ENCODE peak calls at places on chromosome 20, in ten cellular contexts. U is left lung; H is effector memory CD4-positive, alpha-beta T cell; P is mesendoderm; Y is Karpas-422; V is CD8-positive, alpha-beta memory T cell; A is cardiac muscle cell; R is ascending aorta; O is right atrium auricular region; G is right lobe of liver. E is an unnamed sample.

GRCh38 chr20:34042286-34042685 is 48.6 kb downstream of the RALY start:
- DNase-seq in Y (no peak), A (peak), V (no peak), H (no peak), U (no peak), P (no peak), R (no peak), G (no peak), O (no peak), E (no peak)

GRCh38 chr20:62445553-62446340 is 18.4 kb upstream of the RBBP8NL start:
- DNase-seq in P (no peak), R (no peak), V (no peak), O (no peak), Y (no peak), G (no peak), A (no peak), H (no peak), U (no peak), E (no peak)

GRCh38 chr20:34493646-34494045 is 22.6 kb upstream of the DYNLRB1 start:
- DNase-seq in O (no peak), V (no peak), U (no peak), A (no peak), Y (no peak), P (no peak), H (no peak), G (no peak), R (no peak), E (no peak)

GRCh38 chr20:21101453-21102251 is 4.5 kb downstream of the LINC00237 start:
- DNase-seq in V (no peak), R (no peak), P (peak), G (peak), Y (no peak), H (no peak), A (no peak), O (no peak), U (peak), E (no peak)

GRCh38 chr20:21607971-21608735 is 94.3 kb upstream of the NKX2-2 start:
- DNase-seq in V (no peak), Y (no peak), G (no peak), R (no peak), H (no peak), O (no peak), P (no peak), U (peak), A (no peak), E (peak)

GRCh38 chr20:62511915-62512610 is 36.3 kb upstream of the GATA5 start:
- DNase-seq in O (no peak), V (no peak), H (no peak), P (no peak), A (peak), U (no peak), Y (no peak), R (no peak), G (no peak), E (no peak)

GRCh38 chr20:33240923-33241322 is 5.1 kb downstream of the BPIFA1 start:
- DNase-seq in P (no peak), U (no peak), R (no peak), Y (no peak), O (no peak), A (no peak), G (no peak), V (no peak), H (no peak), E (no peak)

GRCh38 chr20:43749734-43750294 is 23.0 kb upstream of the GTSF1L start:
- DNase-seq in O (peak), R (no peak), A (peak), V (peak), Y (peak), G (peak), H (peak), U (peak), P (peak), E (peak)

GRCh38 chr20:53216478-53216855 is 244.3 kb downstream of the TSHZ2 start:
- DNase-seq in G (no peak), P (no peak), O (no peak), A (no peak), R (no peak), V (no peak), U (no peak), H (no peak), Y (no peak), E (no peak)

GRCh38 chr20:64065973-64066341 is 3.0 kb downstream of the TCEA2 start:
- DNase-seq in A (no peak), G (peak), U (no peak), R (no peak), Y (peak), O (no peak), P (peak), V (peak), H (peak), E (no peak)

GRCh38 chr20:33408716-33409654 is 7.7 kb upstream of the CDK5RAP1 start:
- DNase-seq in P (no peak), O (no peak), R (no peak), V (no peak), U (no peak), G (no peak), A (no peak), Y (peak), H (no peak), E (no peak)

GRCh38 chr20:38131588-38132121 is 33.4 kb downstream of the TGM2 start:
- DNase-seq in U (no peak), H (no peak), A (no peak), Y (no peak), O (no peak), V (no peak), P (no peak), G (no peak), R (no peak), E (no peak)

GRCh38 chr20:61979090-61979489 is 86.6 kb downstream of the TAF4 start:
- DNase-seq in H (no peak), P (no peak), O (no peak), V (no peak), R (no peak), G (no peak), A (no peak), Y (no peak), U (peak), E (no peak)

GRCh38 chr20:50346372-50347347 is 156.0 kb downstream of the CEBPB start:
- DNase-seq in U (peak), O (peak), R (peak), A (peak), H (no peak), Y (no peak), P (no peak), G (peak), V (no peak), E (peak)

GRCh38 chr20:50350510-50351249 is 159.5 kb upstream of the PTPN1 start:
- DNase-seq in R (no peak), A (no peak), H (no peak), V (no peak), P (no peak), U (no peak), O (no peak), G (no peak), Y (no peak), E (no peak)

GRCh38 chr20:50345712-50346371 is 155.2 kb downstream of the CEBPB start:
- DNase-seq in A (no peak), O (no peak), Y (no peak), U (no peak), R (no peak), V (no peak), P (no peak), H (no peak), G (no peak), E (no peak)

GRCh38 chr20:50347568-50347981 is 156.9 kb downstream of the CEBPB start:
- DNase-seq in Y (no peak), A (no peak), U (no peak), O (no peak), H (no peak), G (no peak), P (no peak), V (no peak), R (no peak), E (no peak)

GRCh38 chr20:50348118-50348517 is 157.5 kb downstream of the CEBPB start:
- DNase-seq in A (no peak), G (no peak), R (no peak), H (no peak), P (no peak), V (no peak), U (no peak), O (peak), Y (no peak), E (peak)
- H3K27ac ChIP-seq in A (no peak), G (peak), R (peak), H (no peak), P (no peak), V (peak), U (no peak), O (peak), Y (no peak), E (no peak)

GRCh38 chr20:17507032-17507431 is 24.1 kb downstream of the BFSP1 start:
- DNase-seq in G (no peak), Y (no peak), H (no peak), V (no peak), R (no peak), P (no peak), O (no peak), A (no peak), U (no peak), E (no peak)

GRCh38 chr20:17504898-17505663 is 26.1 kb downstream of the BFSP1 start:
- DNase-seq in O (peak), U (peak), V (peak), G (peak), A (peak), P (peak), Y (peak), H (peak), R (no peak), E (no peak)

GRCh38 chr20:17504326-17504897 is 26.8 kb downstream of the BFSP1 start:
- DNase-seq in V (no peak), U (no peak), A (no peak), O (no peak), P (no peak), H (no peak), Y (no peak), R (no peak), G (no peak), E (no peak)

GRCh38 chr20:17503501-17504325 is 27.5 kb downstream of the BFSP1 start:
- DNase-seq in H (no peak), V (no peak), A (no peak), R (no peak), O (no peak), P (no peak), Y (no peak), U (no peak), G (no peak), E (no peak)

DNA sequence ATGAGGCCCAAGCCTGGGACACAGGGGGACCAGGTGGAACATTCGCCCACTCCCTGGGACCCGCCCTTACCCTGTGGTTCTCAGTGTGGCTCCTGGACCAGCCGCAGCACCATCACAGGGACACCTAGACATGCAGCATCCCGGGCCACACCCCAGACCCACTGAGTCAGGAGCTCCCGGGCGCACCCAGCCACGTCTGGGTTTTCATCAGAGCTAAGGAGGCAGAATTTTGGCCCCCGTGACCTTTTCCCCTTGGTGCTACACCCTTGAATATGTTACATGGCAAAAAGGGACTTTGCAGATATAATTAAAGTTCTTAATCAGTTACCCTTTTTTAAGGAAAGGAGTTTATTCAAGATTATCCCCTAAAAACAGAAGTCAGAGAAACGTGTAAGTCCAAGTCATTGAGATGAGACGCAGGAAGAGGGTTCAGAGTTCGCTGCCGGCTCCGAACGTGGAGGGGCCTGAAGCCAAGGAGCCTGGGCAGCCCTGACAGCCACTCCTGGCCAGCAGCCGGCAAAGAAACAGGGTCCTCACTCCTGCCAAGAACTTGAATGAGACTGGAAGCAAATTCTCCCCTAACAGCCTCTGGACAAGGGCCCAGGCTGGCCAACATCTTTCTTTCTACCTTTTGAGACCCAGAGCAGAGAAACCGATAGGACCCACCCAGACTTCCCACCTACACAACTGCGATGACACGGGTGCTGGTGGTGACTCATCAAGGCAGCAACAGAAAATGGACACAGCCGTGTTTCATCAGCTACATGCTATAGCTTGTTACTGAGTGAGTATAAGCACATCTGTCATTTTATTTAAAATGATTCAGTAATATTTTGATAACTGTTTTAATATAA is 25.3 kb downstream of the BFSP1 start:
- DNase-seq in R (no peak), V (peak), H (peak), P (peak), Y (no peak), U (no peak), A (no peak), G (no peak), O (no peak), E (no peak)
- H3K27ac ChIP-seq in R (no peak), V (peak), H (peak), P (no peak), Y (no peak), U (no peak), A (no peak), G (no peak), O (no peak), E (no peak)

DNA sequence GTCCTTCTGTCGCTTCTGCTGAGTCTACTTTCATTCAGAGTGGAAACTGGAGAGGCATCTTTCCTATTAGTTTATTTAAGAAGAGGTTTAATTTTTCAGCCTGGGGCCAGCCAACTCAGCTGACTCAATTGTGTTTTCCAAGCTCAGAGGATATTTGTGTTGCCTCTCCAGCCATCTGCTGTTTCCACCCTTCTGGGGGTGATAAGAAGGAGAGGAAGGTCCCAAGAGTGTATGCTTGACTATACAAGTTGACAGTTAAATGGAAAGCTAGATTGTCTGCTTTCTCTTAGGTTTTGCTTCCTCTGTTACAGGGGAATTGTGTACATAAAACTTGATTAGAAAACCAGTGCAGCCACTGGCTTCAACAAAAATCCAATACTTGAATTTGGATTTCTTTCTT is 3.0 kb downstream of the PSMF1 start:
- DNase-seq in H (no peak), P (no peak), R (no peak), U (no peak), O (no peak), Y (no peak), A (no peak), V (no peak), G (no peak), E (no peak)
- H3K27ac ChIP-seq in H (no peak), P (no peak), R (no peak), U (no peak), O (no peak), Y (peak), A (no peak), V (no peak), G (peak), E (no peak)

GRCh38 chr20:3930265-3931206 is 41.3 kb downstream of the PANK2 start:
- DNase-seq in V (no peak), P (no peak), O (peak), G (no peak), R (no peak), H (no peak), Y (no peak), U (no peak), A (no peak), E (no peak)
- H3K27ac ChIP-seq in V (no peak), P (no peak), O (no peak), G (no peak), R (peak), H (no peak), Y (no peak), U (no peak), A (peak), E (no peak)

GRCh38 chr20:35883341-35883777 is 70.9 kb downstream of the SCAND1 start:
- DNase-seq in U (no peak), Y (no peak), R (no peak), V (no peak), H (no peak), A (no peak), O (no peak), P (peak), G (no peak), E (no peak)

GRCh38 chr20:35884541-35884865 is 69.8 kb downstream of the SCAND1 start:
- DNase-seq in O (no peak), V (no peak), A (no peak), U (no peak), P (no peak), G (no peak), H (no peak), R (no peak), Y (no peak), E (no peak)

GRCh38 chr20:35881676-35882075 is 72.6 kb downstream of the SCAND1 start:
- DNase-seq in V (no peak), R (no peak), P (no peak), G (no peak), O (no peak), U (no peak), Y (no peak), A (no peak), H (no peak), E (no peak)

GRCh38 chr20:35885212-35885611 is 69.1 kb downstream of the SCAND1 start:
- DNase-seq in Y (no peak), R (no peak), P (no peak), V (no peak), H (no peak), O (no peak), A (no peak), U (no peak), G (no peak), E (no peak)

DNA sequence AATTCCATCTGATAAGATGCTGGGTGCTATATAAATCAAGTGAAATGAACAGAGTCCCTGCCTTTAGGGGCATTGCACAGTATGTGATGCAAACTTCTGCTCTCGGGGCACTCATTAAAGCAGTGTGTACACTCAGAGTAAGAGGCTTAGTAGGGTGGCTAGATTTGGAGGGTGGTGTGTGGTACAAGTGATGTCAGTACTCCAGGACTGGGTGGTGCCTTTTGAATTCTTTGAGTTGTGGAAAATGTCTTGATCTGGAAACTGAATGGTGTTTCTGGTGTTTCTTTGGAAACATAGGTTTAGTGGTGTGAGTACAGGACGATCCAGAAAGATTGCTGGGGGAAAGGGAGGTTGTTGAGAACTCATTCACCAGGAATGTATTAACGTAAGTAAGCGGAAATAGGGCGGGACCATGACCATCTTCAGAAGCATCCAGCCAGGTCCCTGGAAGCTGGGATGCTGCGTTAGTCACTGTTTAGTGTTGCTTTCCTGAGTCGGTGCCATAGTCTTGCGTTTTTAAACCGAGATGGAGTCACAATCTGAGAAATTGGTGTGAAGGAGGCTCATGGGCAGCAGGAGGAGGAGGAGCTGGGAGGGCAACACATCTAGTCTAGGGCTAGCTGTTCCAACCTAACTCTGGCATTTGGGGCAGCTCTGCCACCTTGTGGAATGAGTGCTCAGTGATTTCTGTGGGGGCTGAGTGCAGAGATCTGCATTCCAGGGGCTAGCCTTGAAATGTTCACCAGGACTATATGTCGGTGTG is 70.3 kb downstream of the SCAND1 start:
- DNase-seq in G (peak), O (peak), H (peak), P (peak), U (no peak), V (peak), Y (peak), A (peak), R (peak), E (peak)
- H3K27ac ChIP-seq in G (no peak), O (peak), H (no peak), P (no peak), U (peak), V (no peak), Y (no peak), A (peak), R (peak), E (no peak)

GRCh38 chr20:14444106-14444505 is 106.7 kb upstream of the FLRT3 start:
- DNase-seq in R (no peak), U (no peak), G (no peak), P (no peak), A (no peak), O (no peak), Y (no peak), V (no peak), H (no peak), E (no peak)

GRCh38 chr20:14446446-14446845 is 109.0 kb upstream of the FLRT3 start:
- DNase-seq in R (no peak), G (no peak), V (no peak), U (no peak), H (no peak), Y (no peak), P (no peak), A (no peak), O (no peak), E (no peak)

GRCh38 chr20:14445902-14446301 is 108.5 kb upstream of the FLRT3 start:
- DNase-seq in R (no peak), V (no peak), O (no peak), G (no peak), H (no peak), Y (no peak), A (no peak), P (no peak), U (no peak), E (no peak)

GRCh38 chr20:14449323-14449722 is 111.9 kb upstream of the FLRT3 start:
- DNase-seq in O (no peak), P (no peak), R (no peak), H (no peak), Y (no peak), A (no peak), U (no peak), G (no peak), V (no peak), E (no peak)

DNA sequence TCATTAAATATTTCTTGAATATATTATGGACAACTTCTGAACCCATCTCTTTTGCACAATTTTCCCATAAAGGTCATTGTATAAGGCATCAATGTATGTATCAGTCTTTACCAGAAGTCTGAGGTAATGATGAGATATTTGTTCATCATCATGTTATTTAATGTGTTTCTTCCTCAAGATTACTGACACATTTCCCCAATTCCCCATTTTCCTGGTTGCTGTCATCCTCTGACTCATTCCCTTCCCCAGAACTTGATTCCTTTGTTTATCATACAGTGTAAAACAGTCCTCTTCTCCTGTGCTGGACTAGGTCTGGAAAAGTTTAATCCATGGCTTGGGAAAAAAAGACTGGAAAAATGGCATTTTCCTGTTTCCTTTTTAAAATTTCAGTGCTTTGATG is 107.9 kb upstream of the FLRT3 start:
- DNase-seq in V (no peak), U (no peak), O (no peak), R (no peak), Y (no peak), A (no peak), G (no peak), P (no peak), H (no peak), E (no peak)
- H3K27ac ChIP-seq in V (no peak), U (no peak), O (no peak), R (no peak), Y (no peak), A (no peak), G (no peak), P (no peak), H (no peak), E (no peak)

DNA sequence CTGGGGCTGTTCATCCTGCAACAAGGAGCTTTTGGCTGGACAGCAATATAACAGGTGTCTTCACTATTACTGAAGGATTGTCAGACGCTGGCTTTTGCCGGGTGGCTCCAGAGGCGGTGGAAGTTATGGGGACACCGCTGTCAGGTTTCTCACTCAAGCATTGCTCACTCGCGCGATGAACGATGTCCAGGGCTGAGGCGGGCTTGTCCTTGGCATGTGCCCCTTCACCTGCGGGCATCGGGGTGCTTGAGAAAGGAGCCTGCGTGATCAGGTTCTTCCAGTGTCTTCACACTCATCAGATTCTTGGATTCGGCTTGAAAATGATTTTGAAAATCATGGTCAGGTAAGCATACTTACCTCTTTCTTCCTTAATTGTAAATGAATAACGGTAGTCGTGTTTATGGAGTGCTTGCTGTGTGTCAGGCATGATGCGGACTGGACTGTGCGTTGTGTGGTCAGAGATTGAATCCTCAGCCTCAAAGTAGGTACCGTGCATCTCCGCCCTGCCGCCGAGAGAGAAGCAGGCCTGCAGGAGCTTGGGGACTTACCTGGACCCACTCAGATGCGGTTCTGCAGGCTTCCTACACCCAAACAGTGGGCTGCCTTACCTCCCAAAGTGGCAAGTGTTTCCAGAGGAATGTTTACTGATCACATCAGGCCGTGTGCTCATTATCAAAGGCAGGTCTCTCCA is 18.3 kb upstream of the PYGB start:
- DNase-seq in V (no peak), P (no peak), U (no peak), H (no peak), G (no peak), O (no peak), Y (no peak), R (no peak), A (no peak), E (no peak)
- H3K27ac ChIP-seq in V (no peak), P (no peak), U (no peak), H (no peak), G (no peak), O (peak), Y (peak), R (peak), A (peak), E (peak)